ENCODE peak calls at places on chromosomes 6 and 20, in five cellular contexts. J is astrocyte, D is neuronal stem cell, E is SK-N-SH, H is IMR-90. U is an unnamed sample. For H3K36me3, the result is how much of the 10 kb centered on the place peaks cover.

GRCh38 chr20:61907081-61907891 is 158.4 kb downstream of the TAF4 start:
- DNase-seq in J (no peak), D (no peak), E (no peak), H (no peak), U (no peak)

GRCh38 chr6:12962529-12962928 is 246.0 kb downstream of the PHACTR1 start:
- DNase-seq in J (no peak), D (no peak), E (no peak), H (no peak), U (no peak)

GRCh38 chr20:61902213-61902869 is 163.3 kb downstream of the TAF4 start:
- DNase-seq in J (no peak), D (no peak), E (no peak), H (no peak), U (peak)

GRCh38 chr20:46031014-46031569 is 2.1 kb downstream of the SLC12A5 start:
- DNase-seq in J (no peak), D (no peak), E (peak), H (no peak), U (no peak)

GRCh38 chr6:48048460-48049146 is 62.4 kb downstream of the PTCHD4 start:
- DNase-seq in J (no peak), D (no peak), E (no peak), H (no peak), U (no peak)

GRCh38 chr6:87078983-87079616 is 15.8 kb downstream of the CGA start:
- DNase-seq in J (peak), D (peak), E (peak), H (peak), U (peak)

GRCh38 chr6:24911983-24912382 is 23.8 kb downstream of the RIPOR2 start:
- DNase-seq in J (no peak), D (no peak), E (no peak), H (no peak), U (no peak)

GRCh38 chr6:145028144-145028818 is 707.0 kb downstream of the EPM2A start:
- DNase-seq in J (no peak), D (no peak), E (peak), H (peak), U (peak)

GRCh38 chr6:138403324-138403800 is 661 bp upstream of the HEBP2 start:
- DNase-seq in J (no peak), D (peak), E (peak), H (no peak), U (peak)

GRCh38 chr6:132132911-132133639 is 181.9 kb upstream of the CCN2 start:
- DNase-seq in J (peak), D (no peak), E (no peak), H (peak), U (no peak)

GRCh38 chr6:62775427-62776022 is 435.7 kb upstream of the FKBP1C start:
- DNase-seq in J (no peak), D (peak), E (peak), H (no peak), U (no peak)

GRCh38 chr6:112622036-112622435 is 274.9 kb downstream of the RFPL4B start:
- DNase-seq in J (no peak), D (no peak), E (no peak), H (no peak), U (no peak)

GRCh38 chr6:10720229-10720959 is 2.5 kb upstream of the TMEM14C start:
- DNase-seq in J (peak), D (no peak), E (peak), H (peak), U (peak)

GRCh38 chr6:167034056-167034455 is 34.9 kb downstream of the CEP43 start:
- DNase-seq in J (no peak), D (no peak), E (no peak), H (no peak), U (no peak)

GRCh38 chr20:2798814-2799213 is 1.6 kb downstream of the CPXM1 start:
- DNase-seq in J (no peak), D (no peak), E (peak), H (peak), U (no peak)

GRCh38 chr20:29744071-29744470 is 1513.4 kb upstream of the DEFB115 start:
- DNase-seq in J (no peak), D (no peak), E (no peak), H (no peak), U (no peak)

GRCh38 chr6:36200154-36200891 is 3.8 kb downstream of the BRPF3 start:
- DNase-seq in J (no peak), D (no peak), E (no peak), H (no peak), U (no peak)

GRCh38 chr20:45998761-45999160 is 9.9 kb upstream of the MMP9 start:
- DNase-seq in J (no peak), D (no peak), E (no peak), H (no peak), U (no peak)

GRCh38 chr6:15227827-15228318 is 18.0 kb upstream of the JARID2 start:
- DNase-seq in J (no peak), D (no peak), E (no peak), H (no peak), U (no peak)

GRCh38 chr20:63087236-63087871 is 80.6 kb upstream of the BHLHE23 start:
- DNase-seq in J (no peak), D (no peak), E (no peak), H (no peak), U (no peak)

GRCh38 chr20:49415005-49415663 is 67.3 kb downstream of the KCNB1 start:
- DNase-seq in J (no peak), D (no peak), E (no peak), H (no peak), U (no peak)

GRCh38 chr6:72976389-72976900 is 248.9 kb downstream of the KHDC1L start:
- DNase-seq in J (peak), D (no peak), E (no peak), H (no peak), U (no peak)

GRCh38 chr6:75526502-75527127 is 33.0 kb upstream of the FILIP1 start:
- DNase-seq in J (peak), D (peak), E (peak), H (peak), U (peak)

DNA sequence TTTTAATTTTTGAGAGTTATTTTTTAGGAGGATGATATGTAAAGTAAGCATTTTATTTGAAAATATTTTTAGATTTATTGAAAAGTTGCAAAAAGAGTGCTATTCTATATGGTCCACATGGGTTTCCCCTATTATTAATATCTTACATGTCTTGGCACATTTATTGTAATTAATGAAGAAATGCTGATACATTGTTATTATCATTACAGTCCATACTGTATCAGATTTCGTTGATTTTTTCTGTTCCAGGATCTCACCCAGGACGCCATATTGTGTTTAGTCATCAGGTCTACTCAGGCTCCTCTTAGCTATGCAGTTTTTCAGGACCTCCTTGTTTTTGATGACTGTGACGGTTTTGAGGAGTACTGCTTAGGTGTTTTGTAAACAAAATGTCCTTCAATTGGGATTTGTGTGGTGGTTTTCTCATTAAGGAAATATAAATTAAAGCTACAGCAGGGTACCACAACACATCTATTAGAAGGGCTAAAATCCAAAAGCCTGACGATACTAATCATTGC is 281.0 kb downstream of the SAMD5 start:
- DNase-seq in J (no peak), D (no peak), E (no peak), H (no peak), U (no peak)
- H3K36me3 ChIP-seq in J (under half), D (under half), E (under half), H (under half), U (under half)

DNA sequence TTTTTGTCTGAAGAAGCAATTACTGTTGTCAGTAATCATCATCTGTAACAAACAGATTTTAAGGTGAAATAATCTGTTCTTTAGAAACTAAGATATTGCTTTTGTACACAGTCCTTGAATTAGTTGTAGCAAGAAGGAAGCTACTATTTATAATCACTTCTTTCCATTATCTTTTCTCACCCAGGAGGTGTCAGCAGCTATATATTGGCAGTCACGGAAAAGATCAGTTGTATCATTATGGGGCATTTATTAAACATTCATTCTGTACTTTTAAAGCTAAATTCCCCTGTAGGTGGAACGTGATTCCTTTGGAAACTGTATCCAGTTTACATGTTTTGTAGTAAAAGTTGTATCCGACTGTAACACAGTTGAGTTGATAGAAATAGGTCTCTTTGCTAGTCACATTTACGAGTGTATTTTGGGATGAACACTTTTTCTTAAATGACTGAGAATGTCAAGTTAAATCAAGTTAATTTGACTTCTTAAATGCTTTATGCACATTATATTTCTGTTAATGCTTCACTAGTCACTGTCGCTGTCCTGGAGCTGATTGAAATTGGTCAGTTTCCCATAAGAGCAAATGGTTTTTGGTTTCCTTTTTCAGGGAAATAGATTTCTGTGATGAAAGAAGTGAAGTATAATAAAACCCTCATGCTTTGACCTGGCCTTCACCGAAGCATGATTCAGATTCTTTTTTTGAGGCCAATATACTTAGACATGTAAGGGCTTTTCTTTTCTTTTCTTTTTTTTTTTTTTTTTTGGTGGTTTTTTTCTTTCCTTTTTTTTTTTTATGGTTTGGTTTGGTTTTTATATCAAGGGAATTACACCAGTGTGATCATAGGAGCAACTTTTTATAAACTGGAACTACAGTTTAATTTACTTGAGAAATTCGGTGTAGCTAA is 5.1 kb downstream of the QKI start:
- DNase-seq in J (peak), D (no peak), E (no peak), H (peak), U (no peak)
- H3K9ac ChIP-seq in J (peak), D (no peak), E (no peak), H (peak), U (no peak)

DNA sequence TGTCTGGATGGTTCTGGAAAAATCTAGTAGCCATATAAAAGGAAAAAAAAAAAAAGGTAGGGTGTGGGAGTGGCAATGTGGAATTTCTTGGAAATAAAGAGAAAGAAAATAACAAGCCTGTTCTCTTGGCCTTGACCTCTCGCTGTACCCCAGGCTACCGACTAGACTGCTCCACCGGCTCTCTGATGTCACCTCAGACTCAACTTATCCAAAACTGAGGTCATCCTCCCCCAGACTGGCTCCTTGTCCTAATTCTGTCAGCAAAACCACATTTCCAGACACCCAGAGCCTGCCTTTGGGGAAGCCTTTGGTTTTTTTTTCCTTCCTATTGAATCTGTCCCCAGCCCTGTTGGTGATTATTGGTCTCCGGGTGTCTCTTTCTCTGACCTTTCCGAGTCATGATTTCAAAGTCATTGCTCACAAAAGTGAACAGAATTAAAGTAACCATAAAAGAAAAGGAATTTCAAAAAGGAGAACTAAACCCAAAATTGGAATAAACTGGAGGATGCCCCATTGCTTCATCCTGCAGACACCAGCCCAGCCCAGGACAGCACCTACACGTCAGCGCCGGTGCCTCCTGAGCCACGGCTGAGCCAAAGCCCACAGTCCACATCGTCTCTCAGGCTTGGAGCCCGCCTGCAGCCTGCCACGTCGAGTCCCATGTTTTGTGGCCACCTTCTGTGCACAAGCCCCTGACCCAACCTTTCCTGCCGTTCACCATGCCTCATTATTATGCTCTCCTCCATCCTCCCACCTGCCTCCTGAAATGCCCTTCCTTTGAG is 170.7 kb downstream of the MYLK4 start:
- DNase-seq in J (no peak), D (no peak), E (no peak), H (no peak), U (no peak)
- H3K36me3 ChIP-seq in J (under half), D (under half), E (under half), H (under half), U (under half)

GRCh38 chr6:41199427-41200246 is 1.3 kb downstream of the TREML2 start:
- DNase-seq in J (no peak), D (no peak), E (no peak), H (no peak), U (no peak)
- H3K9ac ChIP-seq in J (no peak), D (no peak), E (no peak), H (no peak), U (no peak)

GRCh38 chr6:43778976-43779863 is 9.2 kb downstream of the VEGFA start:
- DNase-seq in J (no peak), D (no peak), E (no peak), H (no peak), U (no peak)

GRCh38 chr6:43779864-43780260 is 9.9 kb downstream of the VEGFA start:
- DNase-seq in J (no peak), D (no peak), E (peak), H (no peak), U (no peak)

GRCh38 chr6:43781572-43781928 is 11.5 kb downstream of the VEGFA start:
- DNase-seq in J (no peak), D (no peak), E (no peak), H (no peak), U (no peak)

GRCh38 chr6:43780891-43781571 is 11.0 kb downstream of the VEGFA start:
- DNase-seq in J (no peak), D (no peak), E (no peak), H (no peak), U (no peak)

GRCh38 chr6:43780293-43780692 is 10.3 kb downstream of the VEGFA start:
- DNase-seq in J (no peak), D (no peak), E (no peak), H (no peak), U (no peak)
- H3K36me3 ChIP-seq in J (under half), D (half or more), E (under half), H (half or more), U (under half)

U was measured in colonic mucosa.